ENCODE peak calls at places on chromosomes 3 and 15, in eight cellular contexts. Y, X, E, K, H, G, L and T are unnamed samples.
A peak's percentile ranks its signal among the peaks of the same experiment; 100 is the strongest.

GRCh38 chr3:67357610-67358458 is 296.6 kb downstream of the SUCLG2 start:
- DNase-seq in E (peak; percentile 32), G (no peak), K (peak; percentile 32), Y (no peak), H (no peak), X (no peak), L (no peak), T (no peak)

GRCh38 chr3:48715179-48715800 is 1.7 kb downstream of the IP6K2 start:
- DNase-seq in E (no peak), K (peak; percentile 56), Y (no peak), L (no peak), G (no peak), H (peak; percentile 47), X (no peak), T (no peak)

GRCh38 chr3:190003730-190004129 is 117.0 kb downstream of the P3H2 start:
- DNase-seq in K (peak; percentile 64), H (peak; percentile 27), L (peak; percentile 70), Y (peak; percentile 12), X (no peak), E (no peak), G (no peak), T (no peak)

GRCh38 chr15:97881568-97881967 is 78.9 kb upstream of the ARRDC4 start:
- DNase-seq in H (no peak), E (no peak), K (no peak), X (no peak), Y (no peak), G (no peak), L (no peak), T (no peak)

GRCh38 chr3:23806322-23807160 is 786 bp downstream of the UBE2E1 start:
- DNase-seq in G (no peak), L (no peak), X (no peak), E (peak; percentile 67), K (peak; percentile 29), H (peak; percentile 36), Y (no peak), T (no peak)

GRCh38 chr3:45140392-45140791 is 5.8 kb downstream of the CDCP1 start:
- DNase-seq in X (no peak), L (peak; percentile 61), Y (no peak), G (no peak), E (no peak), H (no peak), K (peak; percentile 27), T (no peak)

GRCh38 chr15:71572452-71573053 is 237.8 kb upstream of the NR2E3 start:
- DNase-seq in G (no peak), L (no peak), X (no peak), H (no peak), Y (no peak), K (peak; percentile 33), E (no peak), T (no peak)

GRCh38 chr3:60277376-60277800 is 973.9 kb downstream of the FHIT start:
- DNase-seq in Y (no peak), X (no peak), L (no peak), H (no peak), G (no peak), K (no peak), E (no peak), T (no peak)

GRCh38 chr15:97692317-97693015 is 268.0 kb upstream of the ARRDC4 start:
- DNase-seq in L (no peak), E (no peak), K (no peak), G (no peak), H (no peak), X (no peak), Y (no peak), T (no peak)

GRCh38 chr15:66844747-66845145 is 142.7 kb downstream of the SMAD6 start:
- DNase-seq in H (no peak), K (no peak), G (no peak), Y (no peak), E (no peak), X (no peak), L (no peak), T (no peak)

GRCh38 chr15:78007965-78008886 is 69.3 kb downstream of the TBC1D2B start:
- DNase-seq in H (peak; percentile 84), Y (peak; percentile 59), L (peak; percentile 75), K (peak; percentile 84), G (no peak), E (no peak), X (no peak), T (no peak)

GRCh38 chr15:100943074-100943473 is 23.9 kb downstream of the LRRK1 start:
- DNase-seq in Y (no peak), G (no peak), X (no peak), L (no peak), K (peak; percentile 26), H (no peak), E (no peak), T (no peak)

GRCh38 chr3:168398371-168399030 is 302.8 kb upstream of the GOLIM4 start:
- DNase-seq in K (peak; percentile 38), E (no peak), Y (no peak), X (no peak), G (no peak), L (peak; percentile 45), H (no peak), T (no peak)

GRCh38 chr3:194673761-194674160 is 1.8 kb upstream of the LSG1 start:
- DNase-seq in H (no peak), K (peak; percentile 15), G (no peak), E (no peak), X (no peak), Y (no peak), L (no peak), T (no peak)

GRCh38 chr15:69303337-69304175 is 4.8 kb downstream of the PAQR5 start:
- DNase-seq in X (no peak), E (no peak), Y (no peak), H (no peak), L (no peak), G (no peak), K (peak; percentile 60), T (no peak)

GRCh38 chr3:105334138-105334882 is 32.4 kb upstream of the ALCAM start:
- DNase-seq in Y (no peak), G (no peak), X (peak; percentile 16), K (no peak), H (no peak), E (no peak), L (no peak), T (no peak)

GRCh38 chr15:43095708-43096347 is 10.0 kb downstream of the UBR1 start:
- DNase-seq in X (no peak), K (peak; percentile 22), G (no peak), E (no peak), L (no peak), Y (no peak), H (no peak), T (no peak)

GRCh38 chr3:55658297-55659022 is 171.4 kb upstream of the WNT5A start:
- DNase-seq in G (no peak), H (no peak), E (no peak), X (no peak), L (no peak), Y (no peak), K (no peak), T (no peak)